ENCODE peak calls at places on chromosomes 11 and 22, in ten cellular contexts. I is AG04449; F is H7; U is stimulated activated CD4-positive, alpha-beta T cell treated with anti-CD3 and anti-CD28 coated beads, Interleukin-4, amount 100 ng/mL, for 24 hours; X is stromal cell of bone marrow; L is KBM-7; O is fibroblast of pulmonary artery; A is NCI-H82; D is effector memory CD8-positive, alpha-beta T cell; Y is ureter. G is an unnamed sample.

GRCh38 chr11:67664696-67665536 is 9.5 kb downstream of the ALDH3B2 start:
- DNase-seq in I (no peak), F (peak; percentile 41), U (no peak), X (no peak), L (no peak), O (no peak), A (no peak), D (no peak), Y (no peak), G (no peak)

GRCh38 chr11:106281455-106282173 is 204.2 kb downstream of the AASDHPPT start:
- DNase-seq in I (peak; percentile 50), F (no peak), U (no peak), X (no peak), L (no peak), O (peak; percentile 92), A (no peak), D (no peak), Y (no peak), G (no peak)

GRCh38 chr22:17779286-17780115 is 5.2 kb upstream of the BID start:
- DNase-seq in I (no peak), F (no peak), U (no peak), X (no peak), L (no peak), O (no peak), A (no peak), D (no peak), Y (no peak), G (no peak)

GRCh38 chr11:2681408-2682145 is 18.2 kb downstream of the KCNQ1OT1 start:
- DNase-seq in I (no peak), F (no peak), U (no peak), X (no peak), L (peak; percentile 45), O (no peak), A (no peak), D (no peak), Y (no peak), G (no peak)

GRCh38 chr11:2396471-2396870 is 4.1 kb upstream of the TSSC4 start:
- DNase-seq in I (no peak), F (no peak), U (no peak), X (no peak), L (no peak), O (no peak), A (no peak), D (no peak), Y (no peak), G (no peak)

GRCh38 chr11:93983542-93984204 is 37.5 kb upstream of the HEPHL1 start:
- DNase-seq in I (no peak), F (no peak), U (no peak), X (no peak), L (no peak), O (no peak), A (no peak), D (no peak), Y (no peak), G (no peak)

GRCh38 chr11:35954205-35954604 is 10.3 kb downstream of the LDLRAD3 start:
- DNase-seq in I (no peak), F (no peak), U (no peak), X (no peak), L (no peak), O (peak; percentile 48), A (no peak), D (no peak), Y (no peak), G (no peak)

GRCh38 chr11:119483341-119483880 is 60.4 kb upstream of the THY1 start:
- DNase-seq in I (no peak), F (peak; percentile 27), U (no peak), X (no peak), L (no peak), O (no peak), A (no peak), D (no peak), Y (no peak), G (no peak)

GRCh38 chr11:21911046-21911445 is 281.8 kb upstream of the ANO5 start:
- DNase-seq in I (no peak), F (no peak), U (no peak), X (no peak), L (no peak), O (no peak), A (no peak), D (no peak), Y (no peak), G (no peak)

GRCh38 chr11:40754297-40754696 is 705.2 kb downstream of the LRRC4C start:
- DNase-seq in I (no peak), F (no peak), U (no peak), X (no peak), L (no peak), O (no peak), A (no peak), D (no peak), Y (no peak), G (no peak)

GRCh38 chr11:19679952-19680823 is 32.4 kb upstream of the NAV2 start:
- DNase-seq in I (peak; percentile 91), F (peak; percentile 50), U (no peak), X (peak; percentile 98), L (no peak), O (peak; percentile 97), A (no peak), D (no peak), Y (peak; percentile 94), G (peak; percentile 86)

GRCh38 chr11:45578286-45578685 is 87.1 kb downstream of the CHST1 start:
- DNase-seq in I (no peak), F (no peak), U (no peak), X (no peak), L (no peak), O (no peak), A (peak; percentile 35), D (no peak), Y (no peak), G (no peak)

GRCh38 chr22:41659941-41660340 is 28.7 kb downstream of the SNU13 start:
- DNase-seq in I (no peak), F (no peak), U (no peak), X (no peak), L (no peak), O (no peak), A (no peak), D (no peak), Y (no peak), G (no peak)

GRCh38 chr22:38107692-38108515 is 2.6 kb downstream of the BAIAP2L2 start:
- DNase-seq in I (no peak), F (peak; percentile 66), U (no peak), X (no peak), L (no peak), O (no peak), A (no peak), D (no peak), Y (no peak), G (no peak)

GRCh38 chr22:39277135-39277607 is 32.4 kb upstream of the PDGFB start:
- DNase-seq in I (peak; percentile 59), F (no peak), U (no peak), X (peak; percentile 34), L (no peak), O (peak; percentile 53), A (no peak), D (no peak), Y (no peak), G (peak; percentile 83)

GRCh38 chr11:120547301-120547700 is 35.8 kb downstream of the GRIK4 start:
- DNase-seq in I (no peak), F (no peak), U (no peak), X (peak; percentile 14), L (no peak), O (peak; percentile 30), A (no peak), D (no peak), Y (no peak), G (no peak)

GRCh38 chr11:12188548-12189317 is 78.3 kb downstream of the MICAL2 start:
- DNase-seq in I (no peak), F (no peak), U (no peak), X (no peak), L (no peak), O (no peak), A (no peak), D (no peak), Y (no peak), G (no peak)

GRCh38 chr11:12755510-12755909 is 81.3 kb downstream of the TEAD1 start:
- DNase-seq in I (no peak), F (no peak), U (no peak), X (no peak), L (no peak), O (no peak), A (no peak), D (no peak), Y (no peak), G (no peak)

GRCh38 chr22:48545976-48546375 is 1281.7 kb downstream of the BRD1 start:
- DNase-seq in I (no peak), F (no peak), U (no peak), X (no peak), L (no peak), O (no peak), A (no peak), D (no peak), Y (no peak), G (no peak)

GRCh38 chr22:45094826-45095225 is 68.9 kb upstream of the NUP50 start:
- DNase-seq in I (no peak), F (no peak), U (no peak), X (no peak), L (no peak), O (no peak), A (no peak), D (no peak), Y (no peak), G (no peak)

GRCh38 chr22:17638182-17638431 is 450 bp upstream of the BCL2L13 start:
- DNase-seq in I (no peak), F (peak; percentile 70), U (no peak), X (no peak), L (no peak), O (no peak), A (peak; percentile 76), D (no peak), Y (peak; percentile 48), G (no peak)

GRCh38 chr11:63602296-63602695 is 11.9 kb downstream of the PLAAT3 start:
- DNase-seq in I (peak; percentile 50), F (no peak), U (no peak), X (peak; percentile 69), L (no peak), O (peak; percentile 63), A (no peak), D (no peak), Y (no peak), G (peak; percentile 66)

GRCh38 chr11:110833033-110833484 is 120.8 kb upstream of the ARHGAP20 start:
- DNase-seq in I (no peak), F (no peak), U (no peak), X (peak; percentile 51), L (no peak), O (peak; percentile 65), A (no peak), D (no peak), Y (no peak), G (no peak)

GRCh38 chr11:33402066-33402465 is 144.9 kb downstream of the HIPK3 start:
- DNase-seq in I (no peak), F (peak; percentile 33), U (no peak), X (no peak), L (no peak), O (no peak), A (peak; percentile 40), D (no peak), Y (no peak), G (no peak)

GRCh38 chr11:111633248-111633647 is 31.0 kb downstream of the SIK2 start:
- DNase-seq in I (no peak), F (no peak), U (no peak), X (no peak), L (no peak), O (no peak), A (peak; percentile 42), D (no peak), Y (no peak), G (no peak)

GRCh38 chr11:30387891-30388861 is 65.3 kb downstream of the ARL14EP start:
- DNase-seq in I (no peak), F (peak; percentile 31), U (no peak), X (no peak), L (no peak), O (no peak), A (peak; percentile 98), D (no peak), Y (no peak), G (no peak)

GRCh38 chr22:45067731-45068130 is 57.9 kb upstream of the PHF21B start:
- DNase-seq in I (no peak), F (no peak), U (no peak), X (peak; percentile 77), L (no peak), O (no peak), A (no peak), D (no peak), Y (no peak), G (no peak)

GRCh38 chr22:29762263-29762662 is 4.5 kb downstream of the ZMAT5 start:
- DNase-seq in I (no peak), F (no peak), U (no peak), X (no peak), L (no peak), O (no peak), A (no peak), D (no peak), Y (no peak), G (no peak)

G was measured in hepatic stellate cell.